ENCODE peak calls at places on chromosomes 16 and 17, in ten cellular contexts. B is hippocampal formation; X is GM23338; Q is NCI-H1417; A is AG10803; G is activated T-cell treated with anti-CD3 and anti-CD28 coated beads for 1 hour; Y is NCI-H510A treated with DMSO at 0.1 percent for 48 hours; K is left ventricle myocardium inferior; J is CD4-positive, alpha-beta T cell; D is CD14-positive monocyte. M is an unnamed sample.

GRCh38 chr17:79793924-79794304 is 3.0 kb downstream of the CBX8 start:
- DNase-seq in B (no peak), X (peak), Q (no peak), A (no peak), G (no peak), Y (no peak), K (no peak), J (no peak), D (no peak), M (peak)

GRCh38 chr17:50201226-50201854 is at the start of gene COL1A1:
- DNase-seq in B (no peak), X (peak), Q (no peak), A (peak), G (no peak), Y (no peak), K (peak), J (no peak), D (peak), M (no peak)

GRCh38 chr17:40552806-40553693 is 12.2 kb downstream of the CCR7 start:
- DNase-seq in B (no peak), X (no peak), Q (no peak), A (no peak), G (no peak), Y (no peak), K (no peak), J (peak), D (no peak), M (no peak)

GRCh38 chr17:63082273-63082861 is 116.3 kb downstream of the TANC2 start:
- DNase-seq in B (no peak), X (peak), Q (no peak), A (peak), G (no peak), Y (peak), K (no peak), J (no peak), D (no peak), M (no peak)

GRCh38 chr17:62101519-62101918 is 36.4 kb upstream of the MED13 start:
- DNase-seq in B (no peak), X (no peak), Q (no peak), A (no peak), G (no peak), Y (no peak), K (no peak), J (no peak), D (no peak), M (no peak)

GRCh38 chr16:57846078-57846697 is 43.9 kb upstream of the KIFC3 start:
- DNase-seq in B (no peak), X (peak), Q (peak), A (no peak), G (no peak), Y (peak), K (no peak), J (no peak), D (no peak), M (no peak)

GRCh38 chr16:15564619-15565339 is 78.2 kb downstream of the MARF1 start:
- DNase-seq in B (no peak), X (no peak), Q (no peak), A (no peak), G (no peak), Y (no peak), K (no peak), J (no peak), D (no peak), M (no peak)

GRCh38 chr17:39027440-39028035 is 60.3 kb upstream of the FBXO47 start:
- DNase-seq in B (no peak), X (no peak), Q (no peak), A (no peak), G (no peak), Y (no peak), K (peak), J (no peak), D (no peak), M (no peak)